ENCODE peak calls at places on chromosomes 5 and 9, in nine cellular contexts. One of them, this sample, is unnamed.

GRCh38 chr5:38758774-38759423 is 86.9 kb upstream of the OSMR start:
- DNase-seq in GM19239: no peak
- DNase-seq in activated naive CD8-positive, alpha-beta T cell treated with anti-CD3 and anti-CD28 coated beads, Interleukin-2, amount 50 U/mL, for 24 hours: no peak
- DNase-seq in Kasumi-1: no peak
- DNase-seq in fibroblast of the conjunctiva: no peak
- DNase-seq in substantia nigra: no peak
- DNase-seq in mucosa of gallbladder: no peak
- DNase-seq in fibroblast of gingiva: peak
- DNase-seq in activated T-helper 1 cell treated with anti-CD3 and anti-CD28 coated beads, Interleukin-12 subunit alpha, Interleukin-12 subunit beta, Interleukin-2, Interleukin-4 antibody, amounts not matched to agents 30 ng/mL and 10 ng/mL and 1 ng/mL, durations not matched to agents 14 hours and 24 hours and 36 hours: no peak
- DNase-seq in this sample: no peak

GRCh38 chr5:96226941-96227552 is 206.0 kb downstream of the PCSK1 start:
- DNase-seq in GM19239: no peak
- DNase-seq in activated naive CD8-positive, alpha-beta T cell treated with anti-CD3 and anti-CD28 coated beads, Interleukin-2, amount 50 U/mL, for 24 hours: no peak
- DNase-seq in Kasumi-1: no peak
- DNase-seq in fibroblast of the conjunctiva: peak
- DNase-seq in substantia nigra: no peak
- DNase-seq in mucosa of gallbladder: no peak
- DNase-seq in fibroblast of gingiva: peak
- DNase-seq in activated T-helper 1 cell treated with anti-CD3 and anti-CD28 coated beads, Interleukin-12 subunit alpha, Interleukin-12 subunit beta, Interleukin-2, Interleukin-4 antibody, amounts not matched to agents 30 ng/mL and 10 ng/mL and 1 ng/mL, durations not matched to agents 14 hours and 24 hours and 36 hours: no peak
- DNase-seq in this sample: no peak

GRCh38 chr9:72788966-72789365 is 163.9 kb downstream of the ALDH1A1 start:
- DNase-seq in GM19239: no peak
- DNase-seq in activated naive CD8-positive, alpha-beta T cell treated with anti-CD3 and anti-CD28 coated beads, Interleukin-2, amount 50 U/mL, for 24 hours: no peak
- DNase-seq in Kasumi-1: no peak
- DNase-seq in fibroblast of the conjunctiva: no peak
- DNase-seq in substantia nigra: no peak
- DNase-seq in mucosa of gallbladder: no peak
- DNase-seq in fibroblast of gingiva: no peak
- DNase-seq in activated T-helper 1 cell treated with anti-CD3 and anti-CD28 coated beads, Interleukin-12 subunit alpha, Interleukin-12 subunit beta, Interleukin-2, Interleukin-4 antibody, amounts not matched to agents 30 ng/mL and 10 ng/mL and 1 ng/mL, durations not matched to agents 14 hours and 24 hours and 36 hours: no peak
- DNase-seq in this sample: no peak

GRCh38 chr5:56983593-56984361 is 31.9 kb upstream of the MIER3 start:
- DNase-seq in GM19239: no peak
- DNase-seq in activated naive CD8-positive, alpha-beta T cell treated with anti-CD3 and anti-CD28 coated beads, Interleukin-2, amount 50 U/mL, for 24 hours: no peak
- DNase-seq in Kasumi-1: no peak
- DNase-seq in fibroblast of the conjunctiva: no peak
- DNase-seq in substantia nigra: no peak
- DNase-seq in mucosa of gallbladder: no peak
- DNase-seq in fibroblast of gingiva: no peak
- DNase-seq in activated T-helper 1 cell treated with anti-CD3 and anti-CD28 coated beads, Interleukin-12 subunit alpha, Interleukin-12 subunit beta, Interleukin-2, Interleukin-4 antibody, amounts not matched to agents 30 ng/mL and 10 ng/mL and 1 ng/mL, durations not matched to agents 14 hours and 24 hours and 36 hours: no peak
- DNase-seq in this sample: no peak

GRCh38 chr5:42301349-42301748 is 121.9 kb upstream of the GHR start:
- DNase-seq in GM19239: no peak
- DNase-seq in activated naive CD8-positive, alpha-beta T cell treated with anti-CD3 and anti-CD28 coated beads, Interleukin-2, amount 50 U/mL, for 24 hours: no peak
- DNase-seq in Kasumi-1: no peak
- DNase-seq in fibroblast of the conjunctiva: no peak
- DNase-seq in substantia nigra: no peak
- DNase-seq in mucosa of gallbladder: no peak
- DNase-seq in fibroblast of gingiva: peak
- DNase-seq in activated T-helper 1 cell treated with anti-CD3 and anti-CD28 coated beads, Interleukin-12 subunit alpha, Interleukin-12 subunit beta, Interleukin-2, Interleukin-4 antibody, amounts not matched to agents 30 ng/mL and 10 ng/mL and 1 ng/mL, durations not matched to agents 14 hours and 24 hours and 36 hours: no peak
- DNase-seq in this sample: no peak

GRCh38 chr9:2816476-2817141 is 27.3 kb downstream of the PUM3 start:
- DNase-seq in GM19239: no peak
- DNase-seq in activated naive CD8-positive, alpha-beta T cell treated with anti-CD3 and anti-CD28 coated beads, Interleukin-2, amount 50 U/mL, for 24 hours: no peak
- DNase-seq in Kasumi-1: no peak
- DNase-seq in fibroblast of the conjunctiva: peak
- DNase-seq in substantia nigra: no peak
- DNase-seq in mucosa of gallbladder: peak
- DNase-seq in fibroblast of gingiva: peak
- DNase-seq in activated T-helper 1 cell treated with anti-CD3 and anti-CD28 coated beads, Interleukin-12 subunit alpha, Interleukin-12 subunit beta, Interleukin-2, Interleukin-4 antibody, amounts not matched to agents 30 ng/mL and 10 ng/mL and 1 ng/mL, durations not matched to agents 14 hours and 24 hours and 36 hours: no peak
- DNase-seq in this sample: no peak

GRCh38 chr5:22496666-22497065 is 356.5 kb downstream of the CDH12 start:
- DNase-seq in GM19239: no peak
- DNase-seq in activated naive CD8-positive, alpha-beta T cell treated with anti-CD3 and anti-CD28 coated beads, Interleukin-2, amount 50 U/mL, for 24 hours: no peak
- DNase-seq in Kasumi-1: no peak
- DNase-seq in fibroblast of the conjunctiva: no peak
- DNase-seq in substantia nigra: no peak
- DNase-seq in mucosa of gallbladder: no peak
- DNase-seq in fibroblast of gingiva: no peak
- DNase-seq in activated T-helper 1 cell treated with anti-CD3 and anti-CD28 coated beads, Interleukin-12 subunit alpha, Interleukin-12 subunit beta, Interleukin-2, Interleukin-4 antibody, amounts not matched to agents 30 ng/mL and 10 ng/mL and 1 ng/mL, durations not matched to agents 14 hours and 24 hours and 36 hours: no peak
- DNase-seq in this sample: no peak

GRCh38 chr5:177122566-177122965 is 11.0 kb upstream of the NSD1 start:
- DNase-seq in GM19239: no peak
- DNase-seq in activated naive CD8-positive, alpha-beta T cell treated with anti-CD3 and anti-CD28 coated beads, Interleukin-2, amount 50 U/mL, for 24 hours: no peak
- DNase-seq in Kasumi-1: no peak
- DNase-seq in fibroblast of the conjunctiva: no peak
- DNase-seq in substantia nigra: no peak
- DNase-seq in mucosa of gallbladder: no peak
- DNase-seq in fibroblast of gingiva: no peak
- DNase-seq in activated T-helper 1 cell treated with anti-CD3 and anti-CD28 coated beads, Interleukin-12 subunit alpha, Interleukin-12 subunit beta, Interleukin-2, Interleukin-4 antibody, amounts not matched to agents 30 ng/mL and 10 ng/mL and 1 ng/mL, durations not matched to agents 14 hours and 24 hours and 36 hours: no peak
- DNase-seq in this sample: no peak

GRCh38 chr9:91177081-91177480 is 184.6 kb downstream of the AUH start:
- DNase-seq in GM19239: no peak
- DNase-seq in activated naive CD8-positive, alpha-beta T cell treated with anti-CD3 and anti-CD28 coated beads, Interleukin-2, amount 50 U/mL, for 24 hours: peak
- DNase-seq in Kasumi-1: no peak
- DNase-seq in fibroblast of the conjunctiva: no peak
- DNase-seq in substantia nigra: no peak
- DNase-seq in mucosa of gallbladder: no peak
- DNase-seq in fibroblast of gingiva: no peak
- DNase-seq in activated T-helper 1 cell treated with anti-CD3 and anti-CD28 coated beads, Interleukin-12 subunit alpha, Interleukin-12 subunit beta, Interleukin-2, Interleukin-4 antibody, amounts not matched to agents 30 ng/mL and 10 ng/mL and 1 ng/mL, durations not matched to agents 14 hours and 24 hours and 36 hours: no peak
- DNase-seq in this sample: peak

GRCh38 chr9:3521961-3522360 is 3.8 kb downstream of the RFX3 start:
- DNase-seq in GM19239: no peak
- DNase-seq in activated naive CD8-positive, alpha-beta T cell treated with anti-CD3 and anti-CD28 coated beads, Interleukin-2, amount 50 U/mL, for 24 hours: no peak
- DNase-seq in Kasumi-1: no peak
- DNase-seq in fibroblast of the conjunctiva: no peak
- DNase-seq in substantia nigra: no peak
- DNase-seq in mucosa of gallbladder: no peak
- DNase-seq in fibroblast of gingiva: no peak
- DNase-seq in activated T-helper 1 cell treated with anti-CD3 and anti-CD28 coated beads, Interleukin-12 subunit alpha, Interleukin-12 subunit beta, Interleukin-2, Interleukin-4 antibody, amounts not matched to agents 30 ng/mL and 10 ng/mL and 1 ng/mL, durations not matched to agents 14 hours and 24 hours and 36 hours: no peak
- DNase-seq in this sample: no peak

GRCh38 chr9:119366909-119367690 is 2.1 kb downstream of the BRINP1 start:
- DNase-seq in GM19239: no peak
- DNase-seq in activated naive CD8-positive, alpha-beta T cell treated with anti-CD3 and anti-CD28 coated beads, Interleukin-2, amount 50 U/mL, for 24 hours: no peak
- DNase-seq in Kasumi-1: no peak
- DNase-seq in fibroblast of the conjunctiva: no peak
- DNase-seq in substantia nigra: no peak
- DNase-seq in mucosa of gallbladder: no peak
- DNase-seq in fibroblast of gingiva: no peak
- DNase-seq in activated T-helper 1 cell treated with anti-CD3 and anti-CD28 coated beads, Interleukin-12 subunit alpha, Interleukin-12 subunit beta, Interleukin-2, Interleukin-4 antibody, amounts not matched to agents 30 ng/mL and 10 ng/mL and 1 ng/mL, durations not matched to agents 14 hours and 24 hours and 36 hours: no peak
- DNase-seq in this sample: no peak

GRCh38 chr5:173495225-173495904 is 121.1 kb downstream of the BOD1 start:
- DNase-seq in GM19239: no peak
- DNase-seq in activated naive CD8-positive, alpha-beta T cell treated with anti-CD3 and anti-CD28 coated beads, Interleukin-2, amount 50 U/mL, for 24 hours: no peak
- DNase-seq in Kasumi-1: no peak
- DNase-seq in fibroblast of the conjunctiva: no peak
- DNase-seq in substantia nigra: no peak
- DNase-seq in mucosa of gallbladder: no peak
- DNase-seq in fibroblast of gingiva: peak
- DNase-seq in activated T-helper 1 cell treated with anti-CD3 and anti-CD28 coated beads, Interleukin-12 subunit alpha, Interleukin-12 subunit beta, Interleukin-2, Interleukin-4 antibody, amounts not matched to agents 30 ng/mL and 10 ng/mL and 1 ng/mL, durations not matched to agents 14 hours and 24 hours and 36 hours: no peak
- DNase-seq in this sample: no peak

GRCh38 chr5:159905496-159905895 is 10.8 kb upstream of the ADRA1B start:
- DNase-seq in GM19239: no peak
- DNase-seq in activated naive CD8-positive, alpha-beta T cell treated with anti-CD3 and anti-CD28 coated beads, Interleukin-2, amount 50 U/mL, for 24 hours: no peak
- DNase-seq in Kasumi-1: no peak
- DNase-seq in fibroblast of the conjunctiva: no peak
- DNase-seq in substantia nigra: no peak
- DNase-seq in mucosa of gallbladder: no peak
- DNase-seq in fibroblast of gingiva: no peak
- DNase-seq in activated T-helper 1 cell treated with anti-CD3 and anti-CD28 coated beads, Interleukin-12 subunit alpha, Interleukin-12 subunit beta, Interleukin-2, Interleukin-4 antibody, amounts not matched to agents 30 ng/mL and 10 ng/mL and 1 ng/mL, durations not matched to agents 14 hours and 24 hours and 36 hours: no peak
- DNase-seq in this sample: no peak

GRCh38 chr9:18208166-18209059 is 265.5 kb upstream of the ADAMTSL1 start:
- DNase-seq in GM19239: no peak
- DNase-seq in activated naive CD8-positive, alpha-beta T cell treated with anti-CD3 and anti-CD28 coated beads, Interleukin-2, amount 50 U/mL, for 24 hours: no peak
- DNase-seq in Kasumi-1: peak
- DNase-seq in fibroblast of the conjunctiva: peak
- DNase-seq in substantia nigra: no peak
- DNase-seq in mucosa of gallbladder: peak
- DNase-seq in fibroblast of gingiva: peak
- DNase-seq in activated T-helper 1 cell treated with anti-CD3 and anti-CD28 coated beads, Interleukin-12 subunit alpha, Interleukin-12 subunit beta, Interleukin-2, Interleukin-4 antibody, amounts not matched to agents 30 ng/mL and 10 ng/mL and 1 ng/mL, durations not matched to agents 14 hours and 24 hours and 36 hours: no peak
- DNase-seq in this sample: no peak

GRCh38 chr5:144203750-144204596 is 33.3 kb downstream of the KCTD16 start:
- DNase-seq in GM19239: no peak
- DNase-seq in activated naive CD8-positive, alpha-beta T cell treated with anti-CD3 and anti-CD28 coated beads, Interleukin-2, amount 50 U/mL, for 24 hours: peak
- DNase-seq in Kasumi-1: peak
- DNase-seq in fibroblast of the conjunctiva: peak
- DNase-seq in substantia nigra: no peak
- DNase-seq in mucosa of gallbladder: peak
- DNase-seq in fibroblast of gingiva: peak
- DNase-seq in activated T-helper 1 cell treated with anti-CD3 and anti-CD28 coated beads, Interleukin-12 subunit alpha, Interleukin-12 subunit beta, Interleukin-2, Interleukin-4 antibody, amounts not matched to agents 30 ng/mL and 10 ng/mL and 1 ng/mL, durations not matched to agents 14 hours and 24 hours and 36 hours: no peak
- DNase-seq in this sample: peak

GRCh38 chr5:56494300-56494704 is 261.2 kb upstream of the ANKRD55 start:
- DNase-seq in GM19239: no peak
- DNase-seq in activated naive CD8-positive, alpha-beta T cell treated with anti-CD3 and anti-CD28 coated beads, Interleukin-2, amount 50 U/mL, for 24 hours: no peak
- DNase-seq in Kasumi-1: peak
- DNase-seq in fibroblast of the conjunctiva: no peak
- DNase-seq in substantia nigra: no peak
- DNase-seq in mucosa of gallbladder: no peak
- DNase-seq in fibroblast of gingiva: no peak
- DNase-seq in activated T-helper 1 cell treated with anti-CD3 and anti-CD28 coated beads, Interleukin-12 subunit alpha, Interleukin-12 subunit beta, Interleukin-2, Interleukin-4 antibody, amounts not matched to agents 30 ng/mL and 10 ng/mL and 1 ng/mL, durations not matched to agents 14 hours and 24 hours and 36 hours: no peak
- DNase-seq in this sample: no peak

GRCh38 chr5:126544087-126544740 is 50.8 kb downstream of the ALDH7A1 start:
- DNase-seq in GM19239: peak
- DNase-seq in activated naive CD8-positive, alpha-beta T cell treated with anti-CD3 and anti-CD28 coated beads, Interleukin-2, amount 50 U/mL, for 24 hours: peak
- DNase-seq in Kasumi-1: peak
- DNase-seq in fibroblast of the conjunctiva: no peak
- DNase-seq in substantia nigra: no peak
- DNase-seq in mucosa of gallbladder: peak
- DNase-seq in fibroblast of gingiva: peak
- DNase-seq in activated T-helper 1 cell treated with anti-CD3 and anti-CD28 coated beads, Interleukin-12 subunit alpha, Interleukin-12 subunit beta, Interleukin-2, Interleukin-4 antibody, amounts not matched to agents 30 ng/mL and 10 ng/mL and 1 ng/mL, durations not matched to agents 14 hours and 24 hours and 36 hours: no peak
- DNase-seq in this sample: peak

GRCh38 chr9:84121991-84122523 is 141.5 kb downstream of the RMI1 start:
- DNase-seq in GM19239: no peak
- DNase-seq in activated naive CD8-positive, alpha-beta T cell treated with anti-CD3 and anti-CD28 coated beads, Interleukin-2, amount 50 U/mL, for 24 hours: no peak
- DNase-seq in Kasumi-1: no peak
- DNase-seq in fibroblast of the conjunctiva: no peak
- DNase-seq in substantia nigra: no peak
- DNase-seq in mucosa of gallbladder: no peak
- DNase-seq in fibroblast of gingiva: peak
- DNase-seq in activated T-helper 1 cell treated with anti-CD3 and anti-CD28 coated beads, Interleukin-12 subunit alpha, Interleukin-12 subunit beta, Interleukin-2, Interleukin-4 antibody, amounts not matched to agents 30 ng/mL and 10 ng/mL and 1 ng/mL, durations not matched to agents 14 hours and 24 hours and 36 hours: no peak
- DNase-seq in this sample: no peak

GRCh38 chr5:160463775-160464465 is 42.3 kb downstream of the PTTG1 start:
- DNase-seq in GM19239: no peak
- DNase-seq in activated naive CD8-positive, alpha-beta T cell treated with anti-CD3 and anti-CD28 coated beads, Interleukin-2, amount 50 U/mL, for 24 hours: no peak
- DNase-seq in Kasumi-1: no peak
- DNase-seq in fibroblast of the conjunctiva: no peak
- DNase-seq in substantia nigra: no peak
- DNase-seq in mucosa of gallbladder: no peak
- DNase-seq in fibroblast of gingiva: peak
- DNase-seq in activated T-helper 1 cell treated with anti-CD3 and anti-CD28 coated beads, Interleukin-12 subunit alpha, Interleukin-12 subunit beta, Interleukin-2, Interleukin-4 antibody, amounts not matched to agents 30 ng/mL and 10 ng/mL and 1 ng/mL, durations not matched to agents 14 hours and 24 hours and 36 hours: no peak
- DNase-seq in this sample: no peak

GRCh38 chr5:176712546-176713297 is 65.4 kb downstream of the TSPAN17 start:
- DNase-seq in GM19239: no peak
- DNase-seq in activated naive CD8-positive, alpha-beta T cell treated with anti-CD3 and anti-CD28 coated beads, Interleukin-2, amount 50 U/mL, for 24 hours: no peak
- DNase-seq in Kasumi-1: no peak
- DNase-seq in fibroblast of the conjunctiva: no peak
- DNase-seq in substantia nigra: no peak
- DNase-seq in mucosa of gallbladder: no peak
- DNase-seq in fibroblast of gingiva: no peak
- DNase-seq in activated T-helper 1 cell treated with anti-CD3 and anti-CD28 coated beads, Interleukin-12 subunit alpha, Interleukin-12 subunit beta, Interleukin-2, Interleukin-4 antibody, amounts not matched to agents 30 ng/mL and 10 ng/mL and 1 ng/mL, durations not matched to agents 14 hours and 24 hours and 36 hours: no peak
- DNase-seq in this sample: no peak

GRCh38 chr9:121138561-121138960 is 63.1 kb downstream of the RAB14 start:
- DNase-seq in GM19239: no peak
- DNase-seq in activated naive CD8-positive, alpha-beta T cell treated with anti-CD3 and anti-CD28 coated beads, Interleukin-2, amount 50 U/mL, for 24 hours: no peak
- DNase-seq in Kasumi-1: no peak
- DNase-seq in fibroblast of the conjunctiva: no peak
- DNase-seq in substantia nigra: no peak
- DNase-seq in mucosa of gallbladder: no peak
- DNase-seq in fibroblast of gingiva: no peak
- DNase-seq in activated T-helper 1 cell treated with anti-CD3 and anti-CD28 coated beads, Interleukin-12 subunit alpha, Interleukin-12 subunit beta, Interleukin-2, Interleukin-4 antibody, amounts not matched to agents 30 ng/mL and 10 ng/mL and 1 ng/mL, durations not matched to agents 14 hours and 24 hours and 36 hours: no peak
- DNase-seq in this sample: no peak

GRCh38 chr5:127601601-127602000 is 47.3 kb upstream of the CTXN3 start:
- DNase-seq in GM19239: no peak
- DNase-seq in activated naive CD8-positive, alpha-beta T cell treated with anti-CD3 and anti-CD28 coated beads, Interleukin-2, amount 50 U/mL, for 24 hours: no peak
- DNase-seq in Kasumi-1: no peak
- DNase-seq in fibroblast of the conjunctiva: no peak
- DNase-seq in substantia nigra: no peak
- DNase-seq in mucosa of gallbladder: no peak
- DNase-seq in fibroblast of gingiva: no peak
- DNase-seq in activated T-helper 1 cell treated with anti-CD3 and anti-CD28 coated beads, Interleukin-12 subunit alpha, Interleukin-12 subunit beta, Interleukin-2, Interleukin-4 antibody, amounts not matched to agents 30 ng/mL and 10 ng/mL and 1 ng/mL, durations not matched to agents 14 hours and 24 hours and 36 hours: no peak
- DNase-seq in this sample: no peak

GRCh38 chr5:56977034-56977433 is 25.1 kb upstream of the MIER3 start:
- DNase-seq in GM19239: no peak
- DNase-seq in activated naive CD8-positive, alpha-beta T cell treated with anti-CD3 and anti-CD28 coated beads, Interleukin-2, amount 50 U/mL, for 24 hours: no peak
- DNase-seq in Kasumi-1: no peak
- DNase-seq in fibroblast of the conjunctiva: no peak
- DNase-seq in substantia nigra: no peak
- DNase-seq in mucosa of gallbladder: no peak
- DNase-seq in fibroblast of gingiva: no peak
- DNase-seq in activated T-helper 1 cell treated with anti-CD3 and anti-CD28 coated beads, Interleukin-12 subunit alpha, Interleukin-12 subunit beta, Interleukin-2, Interleukin-4 antibody, amounts not matched to agents 30 ng/mL and 10 ng/mL and 1 ng/mL, durations not matched to agents 14 hours and 24 hours and 36 hours: no peak
- DNase-seq in this sample: no peak

GRCh38 chr5:38639377-38640011 is 83.0 kb upstream of the LIFR start:
- DNase-seq in GM19239: no peak
- DNase-seq in activated naive CD8-positive, alpha-beta T cell treated with anti-CD3 and anti-CD28 coated beads, Interleukin-2, amount 50 U/mL, for 24 hours: no peak
- DNase-seq in Kasumi-1: no peak
- DNase-seq in fibroblast of the conjunctiva: no peak
- DNase-seq in substantia nigra: no peak
- DNase-seq in mucosa of gallbladder: peak
- DNase-seq in fibroblast of gingiva: no peak
- DNase-seq in activated T-helper 1 cell treated with anti-CD3 and anti-CD28 coated beads, Interleukin-12 subunit alpha, Interleukin-12 subunit beta, Interleukin-2, Interleukin-4 antibody, amounts not matched to agents 30 ng/mL and 10 ng/mL and 1 ng/mL, durations not matched to agents 14 hours and 24 hours and 36 hours: no peak
- DNase-seq in this sample: no peak

GRCh38 chr9:93114169-93114983 is 18.4 kb downstream of the CARD19 start:
- DNase-seq in GM19239: no peak
- DNase-seq in activated naive CD8-positive, alpha-beta T cell treated with anti-CD3 and anti-CD28 coated beads, Interleukin-2, amount 50 U/mL, for 24 hours: no peak
- DNase-seq in Kasumi-1: no peak
- DNase-seq in fibroblast of the conjunctiva: no peak
- DNase-seq in substantia nigra: no peak
- DNase-seq in mucosa of gallbladder: no peak
- DNase-seq in fibroblast of gingiva: no peak
- DNase-seq in activated T-helper 1 cell treated with anti-CD3 and anti-CD28 coated beads, Interleukin-12 subunit alpha, Interleukin-12 subunit beta, Interleukin-2, Interleukin-4 antibody, amounts not matched to agents 30 ng/mL and 10 ng/mL and 1 ng/mL, durations not matched to agents 14 hours and 24 hours and 36 hours: no peak
- DNase-seq in this sample: no peak

GRCh38 chr9:33737811-33738606 is 57.4 kb upstream of the PRSS3 start:
- DNase-seq in GM19239: no peak
- DNase-seq in activated naive CD8-positive, alpha-beta T cell treated with anti-CD3 and anti-CD28 coated beads, Interleukin-2, amount 50 U/mL, for 24 hours: no peak
- DNase-seq in Kasumi-1: peak
- DNase-seq in fibroblast of the conjunctiva: peak
- DNase-seq in substantia nigra: no peak
- DNase-seq in mucosa of gallbladder: peak
- DNase-seq in fibroblast of gingiva: peak
- DNase-seq in activated T-helper 1 cell treated with anti-CD3 and anti-CD28 coated beads, Interleukin-12 subunit alpha, Interleukin-12 subunit beta, Interleukin-2, Interleukin-4 antibody, amounts not matched to agents 30 ng/mL and 10 ng/mL and 1 ng/mL, durations not matched to agents 14 hours and 24 hours and 36 hours: no peak
- DNase-seq in this sample: peak

GRCh38 chr5:181052928-181053759 is 13.1 kb downstream of the BTNL9 start:
- DNase-seq in GM19239: no peak
- DNase-seq in activated naive CD8-positive, alpha-beta T cell treated with anti-CD3 and anti-CD28 coated beads, Interleukin-2, amount 50 U/mL, for 24 hours: peak
- DNase-seq in Kasumi-1: no peak
- DNase-seq in fibroblast of the conjunctiva: no peak
- DNase-seq in substantia nigra: no peak
- DNase-seq in mucosa of gallbladder: no peak
- DNase-seq in fibroblast of gingiva: no peak
- DNase-seq in activated T-helper 1 cell treated with anti-CD3 and anti-CD28 coated beads, Interleukin-12 subunit alpha, Interleukin-12 subunit beta, Interleukin-2, Interleukin-4 antibody, amounts not matched to agents 30 ng/mL and 10 ng/mL and 1 ng/mL, durations not matched to agents 14 hours and 24 hours and 36 hours: no peak
- DNase-seq in this sample: no peak

GRCh38 chr9:128552153-128552743 is at the start of gene SPTAN1:
- DNase-seq in GM19239: peak
- DNase-seq in activated naive CD8-positive, alpha-beta T cell treated with anti-CD3 and anti-CD28 coated beads, Interleukin-2, amount 50 U/mL, for 24 hours: peak
- DNase-seq in Kasumi-1: peak
- DNase-seq in fibroblast of the conjunctiva: peak
- DNase-seq in substantia nigra: peak
- DNase-seq in mucosa of gallbladder: peak
- DNase-seq in fibroblast of gingiva: peak
- DNase-seq in activated T-helper 1 cell treated with anti-CD3 and anti-CD28 coated beads, Interleukin-12 subunit alpha, Interleukin-12 subunit beta, Interleukin-2, Interleukin-4 antibody, amounts not matched to agents 30 ng/mL and 10 ng/mL and 1 ng/mL, durations not matched to agents 14 hours and 24 hours and 36 hours: peak
- DNase-seq in this sample: peak

GRCh38 chr5:33501899-33502298 is 61.1 kb downstream of the TARS1 start:
- DNase-seq in GM19239: no peak
- DNase-seq in activated naive CD8-positive, alpha-beta T cell treated with anti-CD3 and anti-CD28 coated beads, Interleukin-2, amount 50 U/mL, for 24 hours: no peak
- DNase-seq in Kasumi-1: no peak
- DNase-seq in fibroblast of the conjunctiva: no peak
- DNase-seq in substantia nigra: no peak
- DNase-seq in mucosa of gallbladder: no peak
- DNase-seq in fibroblast of gingiva: no peak
- DNase-seq in activated T-helper 1 cell treated with anti-CD3 and anti-CD28 coated beads, Interleukin-12 subunit alpha, Interleukin-12 subunit beta, Interleukin-2, Interleukin-4 antibody, amounts not matched to agents 30 ng/mL and 10 ng/mL and 1 ng/mL, durations not matched to agents 14 hours and 24 hours and 36 hours: no peak
- DNase-seq in this sample: no peak

GRCh38 chr5:139795074-139796001 is at the start of gene PSD2:
- DNase-seq in GM19239: no peak
- DNase-seq in activated naive CD8-positive, alpha-beta T cell treated with anti-CD3 and anti-CD28 coated beads, Interleukin-2, amount 50 U/mL, for 24 hours: no peak
- DNase-seq in Kasumi-1: no peak
- DNase-seq in fibroblast of the conjunctiva: no peak
- DNase-seq in substantia nigra: peak
- DNase-seq in mucosa of gallbladder: no peak
- DNase-seq in fibroblast of gingiva: no peak
- DNase-seq in activated T-helper 1 cell treated with anti-CD3 and anti-CD28 coated beads, Interleukin-12 subunit alpha, Interleukin-12 subunit beta, Interleukin-2, Interleukin-4 antibody, amounts not matched to agents 30 ng/mL and 10 ng/mL and 1 ng/mL, durations not matched to agents 14 hours and 24 hours and 36 hours: no peak
- DNase-seq in this sample: no peak

GRCh38 chr9:125401317-125401716 is 139.7 kb downstream of the GAPVD1 start:
- DNase-seq in GM19239: no peak
- DNase-seq in activated naive CD8-positive, alpha-beta T cell treated with anti-CD3 and anti-CD28 coated beads, Interleukin-2, amount 50 U/mL, for 24 hours: no peak
- DNase-seq in Kasumi-1: no peak
- DNase-seq in fibroblast of the conjunctiva: no peak
- DNase-seq in substantia nigra: no peak
- DNase-seq in mucosa of gallbladder: no peak
- DNase-seq in fibroblast of gingiva: no peak
- DNase-seq in activated T-helper 1 cell treated with anti-CD3 and anti-CD28 coated beads, Interleukin-12 subunit alpha, Interleukin-12 subunit beta, Interleukin-2, Interleukin-4 antibody, amounts not matched to agents 30 ng/mL and 10 ng/mL and 1 ng/mL, durations not matched to agents 14 hours and 24 hours and 36 hours: no peak
- DNase-seq in this sample: no peak

This sample was measured in activated CD8-positive, alpha-beta T cell treated with anti-CD3 and anti-CD28 coated beads, Interleukin-2, amount 10 ng/mL, durations not matched to agents 7 days and 5 days.